ENCODE peak calls at places on chromosomes 13 and 19, in four cellular contexts. Z is IMR-90, J is H1, O is H9. V is an unnamed sample.

GRCh38 chr13:40958655-40959054 is 60.5 kb downstream of the ELF1 start:
- DNase-seq in J (no peak), Z (no peak), O (no peak), V (no peak)

GRCh38 chr13:113930711-113931637 is 42.9 kb downstream of the C13orf46 start:
- DNase-seq in O (peak), Z (no peak), J (no peak), V (no peak)

GRCh38 chr13:114059428-114059827 is 73.0 kb downstream of the RASA3 start:
- DNase-seq in Z (no peak), O (no peak), J (no peak), V (no peak)

GRCh38 chr13:113972451-113973217 is 1.2 kb downstream of the C13orf46 start:
- DNase-seq in J (no peak), O (no peak), Z (peak), V (peak)

GRCh38 chr13:31521466-31521865 is 217.9 kb upstream of the RXFP2 start:
- DNase-seq in Z (no peak), O (no peak), J (no peak), V (no peak)

GRCh38 chr19:45171211-45171623 is 6.8 kb downstream of the TRAPPC6A start:
- DNase-seq in Z (no peak), J (no peak), O (no peak), V (no peak)

GRCh38 chr13:49690133-49690989 is 925 bp downstream of the EBPL start:
- DNase-seq in J (no peak), O (no peak), Z (peak), V (peak)

GRCh38 chr13:74132768-74133656 is 1.2 kb downstream of the KLF12 start:
- DNase-seq in J (no peak), O (peak), Z (peak), V (peak)

GRCh38 chr19:55494172-55494761 is 6.0 kb downstream of the SSC5D start:
- DNase-seq in J (no peak), Z (peak), O (no peak), V (no peak)

GRCh38 chr13:49308104-49308875 is 60.6 kb downstream of the CDADC1 start:
- DNase-seq in O (no peak), Z (peak), J (no peak), V (no peak)

GRCh38 chr13:100597253-100597652 is 8.7 kb upstream of the GGACT start:
- DNase-seq in O (no peak), J (no peak), Z (peak), V (no peak)

GRCh38 chr13:31069808-31070544 is 91.7 kb downstream of the HSPH1 start:
- DNase-seq in Z (no peak), J (no peak), O (no peak), V (peak)

GRCh38 chr13:112679381-112679780 is 10.5 kb upstream of the ATP11A start:
- DNase-seq in Z (no peak), J (no peak), O (no peak), V (no peak)

GRCh38 chr13:89165685-89166084 is 1494.5 kb downstream of the SLITRK5 start:
- DNase-seq in O (no peak), Z (no peak), J (no peak), V (no peak)

GRCh38 chr13:89169951-89170350 is 1498.8 kb downstream of the SLITRK5 start:
- DNase-seq in Z (no peak), J (no peak), O (no peak), V (no peak)
- H3K56ac ChIP-seq in Z (no peak), J (no peak), O (no peak), V (no peak)

GRCh38 chr19:38095411-38096308 is 128.4 kb downstream of the DPF1 start:
- DNase-seq in J (peak), Z (peak), O (peak), V (peak)

GRCh38 chr19:38090561-38090960 is 133.5 kb downstream of the DPF1 start:
- DNase-seq in O (no peak), Z (no peak), J (no peak), V (no peak)

GRCh38 chr19:38089440-38089839 is 134.6 kb downstream of the DPF1 start:
- DNase-seq in O (no peak), Z (no peak), J (no peak), V (no peak)

GRCh38 chr19:38093587-38093986 is 130.4 kb downstream of the DPF1 start:
- DNase-seq in J (no peak), Z (no peak), O (no peak), V (no peak)

GRCh38 chr19:38093154-38093553 is 130.9 kb downstream of the DPF1 start:
- DNase-seq in Z (no peak), O (no peak), J (no peak), V (no peak)
- H4K8ac ChIP-seq in Z (no peak), O (no peak), J (no peak), V (no peak)

GRCh38 chr13:47548294-47548825 is 452.7 kb downstream of the SUCLA2 start:
- DNase-seq in O (no peak), J (no peak), Z (no peak), V (no peak)

GRCh38 chr13:47546265-47546962 is 454.7 kb downstream of the SUCLA2 start:
- DNase-seq in J (no peak), O (no peak), Z (no peak), V (no peak)

GRCh38 chr13:47546963-47547345 is 454.1 kb downstream of the SUCLA2 start:
- DNase-seq in Z (no peak), J (no peak), O (no peak), V (no peak)

GRCh38 chr13:47545630-47546029 is 455.4 kb downstream of the SUCLA2 start:
- DNase-seq in O (no peak), J (no peak), Z (no peak), V (no peak)

GRCh38 chr13:47545206-47545605 is 455.9 kb downstream of the SUCLA2 start:
- DNase-seq in J (no peak), O (no peak), Z (no peak), V (no peak)
- H3K56ac ChIP-seq in J (no peak), O (no peak), Z (no peak), V (no peak)

GRCh38 chr19:18265611-18265981 is 8.7 kb downstream of the IQCN start:
- DNase-seq in O (no peak), J (no peak), Z (no peak), V (no peak)
- H4K8ac ChIP-seq in O (no peak), J (no peak), Z (no peak), V (no peak)

GRCh38 chr13:45368571-45368970 is 27.6 kb upstream of the TPT1 start:
- DNase-seq in J (no peak), O (no peak), Z (peak), V (no peak)
- H3K56ac ChIP-seq in J (no peak), O (no peak), Z (no peak), V (no peak)

DNA sequence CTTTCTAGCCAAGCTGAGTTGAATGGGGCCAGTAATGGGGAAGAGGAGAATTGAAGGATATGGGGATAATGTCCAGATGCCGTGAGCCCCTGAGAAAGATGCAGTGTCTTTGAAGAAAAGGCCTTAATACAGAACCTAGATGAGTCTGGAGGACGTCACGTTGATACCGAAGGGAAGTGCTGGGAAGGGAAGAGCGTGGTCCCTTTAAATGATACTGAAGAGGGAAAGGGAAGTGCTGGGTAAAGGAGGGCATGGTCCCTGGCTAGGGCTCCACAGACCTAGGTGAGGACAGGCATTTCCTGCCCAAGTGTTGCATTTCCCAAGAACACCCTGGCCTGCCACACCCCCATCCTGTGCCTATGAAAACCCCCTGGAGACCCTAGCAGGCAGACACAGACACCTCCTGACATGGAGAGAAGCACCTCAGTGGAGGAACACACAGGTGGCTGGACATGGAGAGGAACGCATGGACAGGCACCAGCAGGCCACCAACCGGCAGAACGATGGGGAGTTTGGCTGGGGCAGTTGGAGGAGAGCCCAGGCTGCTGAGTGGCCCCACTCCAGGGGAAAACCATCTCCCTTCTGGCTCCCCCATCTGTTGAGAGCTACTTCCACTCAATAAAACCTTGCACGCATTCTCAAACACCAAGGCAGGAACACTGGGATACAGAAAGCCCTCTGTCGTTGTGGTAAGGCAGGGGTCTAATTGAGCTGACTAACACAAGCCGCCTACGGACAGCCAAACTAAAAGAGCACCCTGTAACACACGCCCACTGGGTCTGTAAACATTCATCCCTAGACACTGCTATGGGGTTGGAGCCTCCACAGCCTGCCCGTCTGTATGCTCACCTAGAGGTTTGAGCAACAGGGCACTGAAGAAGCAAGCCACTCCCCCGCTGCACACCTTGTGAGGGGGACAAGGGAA is 34.9 kb upstream of the POMP start:
- DNase-seq in O (no peak), J (no peak), Z (peak), V (peak)
- H4K8ac ChIP-seq in O (no peak), J (no peak), Z (no peak), V (no peak)

GRCh38 chr13:20140487-20140886 is 20.4 kb downstream of the GJA3 start:
- DNase-seq in O (no peak), Z (no peak), J (no peak), V (no peak)

GRCh38 chr13:20144141-20144850 is 16.6 kb downstream of the GJA3 start:
- DNase-seq in Z (no peak), O (no peak), J (no peak), V (no peak)

GRCh38 chr13:20141238-20142018 is 19.4 kb downstream of the GJA3 start:
- DNase-seq in O (no peak), Z (no peak), J (no peak), V (no peak)

GRCh38 chr13:20142019-20142926 is 18.6 kb downstream of the GJA3 start:
- DNase-seq in J (no peak), O (peak), Z (no peak), V (no peak)

GRCh38 chr13:20142927-20143480 is 17.8 kb downstream of the GJA3 start:
- DNase-seq in O (no peak), Z (no peak), J (no peak), V (no peak)
- H3K56ac ChIP-seq in O (no peak), Z (no peak), J (no peak), V (no peak)

GRCh38 chr19:40407714-40408600 is 5.2 kb downstream of the PRX start:
- DNase-seq in J (no peak), Z (no peak), O (peak), V (no peak)
- H4K8ac ChIP-seq in J (no peak), Z (no peak), O (no peak), V (no peak)